ENCODE peak calls at places on chromosomes 2 and 18, in seven cellular contexts. B is suprapubic skin, A is heart right ventricle, Q is tibial artery, N is omental fat pad, M is MM.1S, K is GM12865. S is an unnamed sample.

GRCh38 chr18:42413870-42414269 is 458.8 kb downstream of the PIK3C3 start:
- DNase-seq in B (no peak), A (no peak), Q (no peak), N (no peak), M (no peak), K (no peak), S (no peak)

GRCh38 chr2:17615728-17616351 is 75.3 kb downstream of the VSNL1 start:
- DNase-seq in B (no peak), A (no peak), Q (no peak), N (no peak), M (no peak), K (no peak), S (no peak)

GRCh38 chr2:175036582-175037018 is 31.4 kb upstream of the CHN1 start:
- DNase-seq in B (no peak), A (no peak), Q (no peak), N (no peak), M (peak; percentile 79), K (peak; percentile 44), S (no peak)

GRCh38 chr2:111032721-111033532 is 87.8 kb upstream of the BCL2L11 start:
- DNase-seq in B (no peak), A (no peak), Q (no peak), N (no peak), M (no peak), K (peak; percentile 28), S (no peak)

GRCh38 chr2:71605781-71606241 is 152.4 kb downstream of the DYSF start:
- DNase-seq in B (peak; percentile 50), A (no peak), Q (peak; percentile 57), N (peak; percentile 15), M (no peak), K (no peak), S (no peak)

GRCh38 chr2:168194784-168195522 is 52.4 kb downstream of the STK39 start:
- DNase-seq in B (no peak), A (no peak), Q (no peak), N (no peak), M (no peak), K (peak; percentile 65), S (no peak)

GRCh38 chr2:54556659-54557121 is 100.6 kb downstream of the SPTBN1 start:
- DNase-seq in B (no peak), A (no peak), Q (no peak), N (no peak), M (no peak), K (no peak), S (no peak)

GRCh38 chr18:48007955-48008701 is 77.7 kb upstream of the SMAD2 start:
- DNase-seq in B (no peak), A (peak; percentile 69), Q (peak; percentile 70), N (no peak), M (peak; percentile 82), K (peak; percentile 37), S (peak; percentile 39)

GRCh38 chr2:64996914-64997313 is 7.7 kb downstream of the SLC1A4 start:
- DNase-seq in B (no peak), A (no peak), Q (no peak), N (no peak), M (no peak), K (no peak), S (no peak)

GRCh38 chr18:31819925-31820229 is 59.2 kb upstream of the SLC25A52 start:
- DNase-seq in B (no peak), A (no peak), Q (no peak), N (no peak), M (no peak), K (no peak), S (no peak)
- TF ChIP-seq CTCF in B (no peak), A (no peak), Q (no peak), N (no peak), M (no peak), K (no peak), S (peak; percentile 42)

GRCh38 chr2:11028407-11028916 is 116.7 kb downstream of the KCNF1 start:
- DNase-seq in B (no peak), A (no peak), Q (no peak), N (no peak), M (no peak), K (no peak), S (no peak)
- TF ChIP-seq CTCF in B (no peak), A (no peak), Q (no peak), N (no peak), M (peak; percentile 4), K (no peak), S (no peak)

GRCh38 chr2:23657934-23658333 is 269.0 kb downstream of the ATAD2B start:
- DNase-seq in B (no peak), A (no peak), Q (no peak), N (no peak), M (no peak), K (no peak), S (no peak)
- TF ChIP-seq CTCF in B (no peak), A (no peak), Q (no peak), N (no peak), M (no peak), K (no peak), S (no peak)

GRCh38 chr2:79832540-79833234 is 319.8 kb downstream of the CTNNA2 start:
- DNase-seq in B (no peak), A (no peak), Q (no peak), N (no peak), M (no peak), K (no peak), S (no peak)

GRCh38 chr2:79831919-79832318 is 319.1 kb downstream of the CTNNA2 start:
- DNase-seq in B (no peak), A (no peak), Q (no peak), N (no peak), M (no peak), K (no peak), S (no peak)

GRCh38 chr2:79827881-79828280 is 315.0 kb downstream of the CTNNA2 start:
- DNase-seq in B (no peak), A (no peak), Q (no peak), N (no peak), M (no peak), K (no peak), S (no peak)

DNA sequence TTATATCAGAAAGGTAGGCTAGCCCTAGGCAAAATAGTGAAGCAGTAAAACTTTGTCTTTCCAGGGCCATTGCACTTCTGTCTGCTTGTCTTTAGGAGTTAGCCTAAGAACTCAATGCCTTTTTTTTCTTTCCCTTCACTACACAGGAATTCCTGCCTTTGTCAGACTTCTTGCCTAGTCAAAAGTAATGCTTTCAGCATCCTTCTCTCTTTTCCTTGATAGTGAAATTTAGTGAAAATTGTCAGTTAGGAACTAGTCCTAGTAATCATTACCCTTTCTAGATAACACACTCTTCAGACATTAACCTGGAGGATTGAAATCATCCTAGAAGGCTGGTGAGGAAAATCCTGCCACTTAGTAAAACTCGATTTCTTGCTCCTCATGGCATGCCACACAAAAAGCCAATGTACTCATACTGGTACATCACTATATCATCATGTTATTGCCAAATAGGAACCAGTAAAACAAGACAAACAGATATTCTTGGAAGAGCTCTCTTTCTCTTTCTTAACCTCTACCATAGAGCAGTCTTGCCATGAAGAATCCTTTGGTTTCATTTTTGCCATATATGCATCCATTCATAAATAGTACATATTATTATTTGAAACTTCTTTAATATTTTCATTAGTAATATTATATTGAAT is 320.5 kb downstream of the CTNNA2 start:
- DNase-seq in B (no peak), A (no peak), Q (no peak), N (no peak), M (no peak), K (no peak), S (no peak)
- TF ChIP-seq CTCF in B (no peak), A (no peak), Q (no peak), N (no peak), M (no peak), K (no peak), S (no peak)